ENCODE peak calls at places on chromosomes 3 and 15, in six cellular contexts. A, I, O, R, G and X are unnamed samples.

GRCh38 chr15:39388118-39388517 is 192.8 kb upstream of the THBS1 start:
- DNase-seq in I (no peak), A (no peak), R (no peak), G (no peak), O (no peak), X (no peak)

GRCh38 chr15:88954431-88955277 is 41.5 kb upstream of the MFGE8 start:
- DNase-seq in O (peak), R (no peak), I (no peak), A (no peak), G (peak), X (no peak)

GRCh38 chr3:22720596-22720995 is 482.5 kb upstream of the UBE2E2 start:
- DNase-seq in I (no peak), R (no peak), G (no peak), O (no peak), A (no peak), X (no peak)

GRCh38 chr15:39179980-39180379 is 400.9 kb upstream of the THBS1 start:
- DNase-seq in O (no peak), I (no peak), G (no peak), R (no peak), A (no peak), X (no peak)

GRCh38 chr15:42584031-42584765 is 8.8 kb downstream of the STARD9 start:
- DNase-seq in O (no peak), I (peak), A (no peak), R (no peak), G (no peak), X (no peak)

GRCh38 chr3:58141766-58142345 is 68.9 kb downstream of the DNASE1L3 start:
- DNase-seq in G (no peak), I (no peak), O (no peak), A (no peak), R (no peak), X (no peak)

GRCh38 chr15:76341366-76342045 is 4.9 kb downstream of the ISL2 start:
- DNase-seq in A (no peak), O (peak), I (peak), R (no peak), G (no peak), X (peak)

GRCh38 chr15:40932146-40932545 is 3.0 kb downstream of the DLL4 start:
- DNase-seq in I (no peak), O (no peak), G (no peak), R (no peak), A (no peak), X (no peak)

GRCh38 chr3:119524931-119525662 is 26.8 kb downstream of the TIMMDC1 start:
- DNase-seq in O (no peak), R (peak), A (no peak), G (peak), I (peak), X (no peak)

GRCh38 chr3:94927175-94927574 is 864.3 kb downstream of the NSUN3 start:
- DNase-seq in R (no peak), G (no peak), I (no peak), O (no peak), A (no peak), X (no peak)

GRCh38 chr15:60945196-60945595 is 283.9 kb downstream of the RORA start:
- DNase-seq in R (no peak), I (no peak), O (peak), A (no peak), G (no peak), X (peak)

GRCh38 chr15:62138124-62138523 is 27.0 kb downstream of the C2CD4B start:
- DNase-seq in O (no peak), A (no peak), R (peak), I (no peak), G (peak), X (no peak)

GRCh38 chr3:37216597-37217097 is 42.3 kb upstream of the LRRFIP2 start:
- DNase-seq in A (no peak), R (no peak), G (no peak), I (no peak), O (no peak), X (no peak)

GRCh38 chr15:99635794-99636193 is 70.0 kb downstream of the MEF2A start:
- DNase-seq in A (no peak), R (no peak), O (no peak), G (no peak), I (no peak), X (no peak)

GRCh38 chr15:90211440-90212168 is 10.5 kb downstream of the SEMA4B start:
- DNase-seq in G (peak), A (peak), I (no peak), R (no peak), O (no peak), X (peak)

GRCh38 chr15:90211009-90211408 is 9.9 kb downstream of the SEMA4B start:
- DNase-seq in I (no peak), A (no peak), O (no peak), R (no peak), G (no peak), X (no peak)

GRCh38 chr15:90210593-90210992 is 9.5 kb downstream of the SEMA4B start:
- DNase-seq in O (peak), I (no peak), G (no peak), A (no peak), R (no peak), X (peak)

GRCh38 chr15:90208372-90208771 is 7.2 kb downstream of the SEMA4B start:
- DNase-seq in I (no peak), A (no peak), R (no peak), G (no peak), O (no peak), X (no peak)

DNA sequence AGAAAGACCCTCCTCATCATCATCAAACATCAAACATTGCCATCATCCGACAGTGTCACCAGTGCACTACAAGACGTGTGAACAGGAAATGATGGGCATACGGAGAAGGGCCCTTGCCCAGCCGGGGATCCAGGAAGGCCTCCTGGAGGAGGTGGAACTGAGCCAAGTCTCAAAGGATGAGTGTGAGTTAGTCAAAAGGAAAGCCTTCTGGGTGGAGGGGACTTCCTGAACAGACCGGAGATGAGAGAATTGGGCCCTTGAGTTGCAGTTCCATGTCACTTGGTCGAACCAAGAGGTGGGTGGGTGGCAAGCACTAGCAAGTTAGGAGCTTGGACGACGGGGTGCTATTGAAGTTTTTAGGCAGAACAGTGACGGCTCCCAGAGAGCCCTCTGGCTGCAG is 8.5 kb downstream of the SEMA4B start:
- DNase-seq in O (no peak), G (no peak), A (no peak), R (no peak), I (no peak), X (no peak)
- TF ChIP-seq CTCF in O (no peak), G (no peak), A (no peak), R (no peak), I (no peak), X (no peak)

GRCh38 chr15:80323285-80323684 is 71.3 kb upstream of the CTXND1 start:
- DNase-seq in I (no peak), R (no peak), A (no peak), O (no peak), G (no peak), X (no peak)
- TF ChIP-seq CTCF in I (peak), R (peak), A (peak), O (no peak), G (peak), X (no peak)

DNA sequence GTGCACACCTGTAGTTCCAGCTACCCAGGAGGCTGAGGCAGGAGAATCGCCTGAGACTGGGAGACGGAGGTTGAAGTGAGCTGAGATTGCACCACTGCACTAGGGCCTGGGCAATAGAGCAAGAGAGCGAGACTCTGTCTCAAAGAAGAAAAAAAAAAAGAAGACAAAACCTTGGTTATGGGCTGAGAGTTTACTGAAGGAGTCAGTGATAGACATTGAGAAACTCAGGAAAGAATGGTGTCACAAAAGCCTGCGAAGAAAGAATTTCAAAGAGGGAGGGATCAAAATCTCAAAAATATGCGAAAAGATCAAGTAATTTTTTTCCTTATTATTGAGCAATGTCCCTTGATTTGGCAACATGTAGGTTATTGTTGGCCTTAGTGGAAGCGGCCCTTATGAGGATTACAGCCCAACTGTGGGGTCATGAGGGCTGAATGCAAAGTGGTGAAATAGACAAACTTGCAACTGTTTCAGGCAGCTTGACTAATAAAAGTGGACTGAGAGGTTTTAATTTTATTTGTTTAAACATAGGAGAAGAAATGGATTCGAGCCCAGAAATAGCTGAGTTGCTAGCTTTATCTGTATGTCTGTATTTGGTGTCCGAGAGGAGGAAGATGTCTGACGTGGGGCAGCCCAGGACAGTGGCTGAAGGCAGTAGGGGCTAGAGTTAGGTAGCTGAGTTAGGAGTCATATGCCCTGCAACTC is 18.8 kb upstream of the CELF6 start:
- DNase-seq in A (no peak), R (peak), G (peak), I (no peak), O (no peak), X (no peak)
- TF ChIP-seq CTCF in A (no peak), R (no peak), G (no peak), I (no peak), O (no peak), X (no peak)

DNA sequence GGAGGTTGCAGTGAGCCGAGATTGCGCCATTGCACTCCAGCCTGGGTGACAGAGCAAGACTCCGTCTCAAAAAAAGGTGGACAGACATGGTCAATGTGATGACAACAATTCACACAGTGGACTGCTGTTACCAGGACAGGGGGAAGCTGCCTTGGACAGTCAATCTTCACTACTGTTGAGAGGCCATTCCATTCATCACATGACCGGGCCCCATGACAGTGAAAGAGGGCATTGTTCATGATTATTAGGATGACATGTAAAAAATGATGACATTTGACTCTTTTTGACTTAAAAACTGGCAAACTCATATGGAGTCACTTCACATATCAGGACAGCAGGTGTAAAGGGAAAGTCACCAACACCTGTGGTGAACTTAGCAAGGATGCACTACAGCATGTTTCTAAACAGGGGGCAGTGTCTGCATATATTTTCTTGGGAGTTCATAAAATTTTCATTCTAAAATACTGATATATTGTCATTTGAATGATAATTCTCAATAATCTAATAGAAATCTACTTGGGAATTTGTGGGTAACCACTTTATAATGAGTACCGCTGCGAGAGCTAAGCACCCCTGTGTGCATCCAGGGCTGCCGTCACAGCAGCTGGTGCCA is 34.2 kb upstream of the LDHAL6B start:
- DNase-seq in O (no peak), G (no peak), I (no peak), A (no peak), R (no peak), X (no peak)
- TF ChIP-seq CTCF in O (no peak), G (peak), I (peak), A (peak), R (peak), X (no peak)